ENCODE peak calls at places on chromosomes 13 and 19, in eight cellular contexts. One of them, this sample, is unnamed.

GRCh38 chr19:403221-404036 is 5.5 kb downstream of the C2CD4C start:
- DNase-seq in endothelial cell: no peak
- DNase-seq in heart left ventricle: peak
- DNase-seq in tibial nerve: no peak
- DNase-seq in HFF-Myc: no peak
- DNase-seq in ovary: no peak
- DNase-seq in fibroblast of villous mesenchyme: no peak
- DNase-seq in tibial artery: no peak
- DNase-seq in this sample: no peak

GRCh38 chr13:20566424-20566916 is 487 bp upstream of the IFT88 start:
- DNase-seq in tibial nerve: peak
- DNase-seq in HFF-Myc: peak
- DNase-seq in fibroblast of villous mesenchyme: peak
- DNase-seq in ovary: no peak
- DNase-seq in endothelial cell: no peak
- DNase-seq in heart left ventricle: no peak
- DNase-seq in tibial artery: no peak
- DNase-seq in this sample: no peak

GRCh38 chr13:104372128-104372527 is 1305.9 kb upstream of the SLC10A2 start:
- DNase-seq in endothelial cell: no peak
- DNase-seq in tibial artery: no peak
- DNase-seq in ovary: no peak
- DNase-seq in tibial nerve: no peak
- DNase-seq in fibroblast of villous mesenchyme: no peak
- DNase-seq in HFF-Myc: no peak
- DNase-seq in heart left ventricle: no peak
- DNase-seq in this sample: no peak

GRCh38 chr19:17304386-17305047 is 1.2 kb upstream of the MRPL34 start:
- DNase-seq in tibial artery: no peak
- DNase-seq in endothelial cell: no peak
- DNase-seq in tibial nerve: no peak
- DNase-seq in HFF-Myc: no peak
- DNase-seq in heart left ventricle: no peak
- DNase-seq in ovary: peak
- DNase-seq in fibroblast of villous mesenchyme: no peak
- DNase-seq in this sample: no peak

GRCh38 chr19:58584498-58585441 is 11.6 kb upstream of the MZF1 start:
- DNase-seq in endothelial cell: no peak
- DNase-seq in heart left ventricle: no peak
- DNase-seq in ovary: peak
- DNase-seq in fibroblast of villous mesenchyme: no peak
- DNase-seq in tibial nerve: no peak
- DNase-seq in tibial artery: no peak
- DNase-seq in HFF-Myc: no peak
- DNase-seq in this sample: no peak

GRCh38 chr19:8361921-8362793 is 1.8 kb upstream of the ANGPTL4 start:
- DNase-seq in tibial nerve: peak
- DNase-seq in tibial artery: peak
- DNase-seq in heart left ventricle: peak
- DNase-seq in endothelial cell: no peak
- DNase-seq in fibroblast of villous mesenchyme: peak
- DNase-seq in ovary: peak
- DNase-seq in HFF-Myc: peak
- DNase-seq in this sample: peak

GRCh38 chr13:96652506-96652905 is 341.8 kb downstream of the OXGR1 start:
- DNase-seq in tibial artery: no peak
- DNase-seq in fibroblast of villous mesenchyme: no peak
- DNase-seq in ovary: no peak
- DNase-seq in endothelial cell: no peak
- DNase-seq in tibial nerve: no peak
- DNase-seq in heart left ventricle: no peak
- DNase-seq in HFF-Myc: no peak
- DNase-seq in this sample: no peak

GRCh38 chr13:75550159-75550567 is 572 bp downstream of the UCHL3 start:
- DNase-seq in fibroblast of villous mesenchyme: peak
- DNase-seq in tibial artery: no peak
- DNase-seq in ovary: no peak
- DNase-seq in heart left ventricle: no peak
- DNase-seq in endothelial cell: peak
- DNase-seq in HFF-Myc: peak
- DNase-seq in tibial nerve: no peak
- DNase-seq in this sample: no peak

GRCh38 chr13:94956407-94957110 is 244.2 kb upstream of the SOX21 start:
- DNase-seq in fibroblast of villous mesenchyme: no peak
- DNase-seq in tibial artery: no peak
- DNase-seq in ovary: no peak
- DNase-seq in endothelial cell: no peak
- DNase-seq in HFF-Myc: no peak
- DNase-seq in tibial nerve: no peak
- DNase-seq in heart left ventricle: no peak
- DNase-seq in this sample: no peak

GRCh38 chr19:48044561-48044960 is 682 bp upstream of the CABP5 start:
- DNase-seq in tibial artery: no peak
- DNase-seq in ovary: no peak
- DNase-seq in heart left ventricle: no peak
- DNase-seq in fibroblast of villous mesenchyme: no peak
- DNase-seq in tibial nerve: no peak
- DNase-seq in endothelial cell: no peak
- DNase-seq in HFF-Myc: no peak
- DNase-seq in this sample: no peak

GRCh38 chr19:40284501-40285352 is at the start of gene AKT2:
- DNase-seq in ovary: peak
- DNase-seq in fibroblast of villous mesenchyme: peak
- DNase-seq in endothelial cell: peak
- DNase-seq in HFF-Myc: no peak
- DNase-seq in tibial artery: no peak
- DNase-seq in tibial nerve: peak
- DNase-seq in heart left ventricle: peak
- DNase-seq in this sample: no peak

GRCh38 chr19:55304279-55304978 is 20.6 kb downstream of the BRSK1 start:
- DNase-seq in heart left ventricle: no peak
- DNase-seq in fibroblast of villous mesenchyme: peak
- DNase-seq in HFF-Myc: no peak
- DNase-seq in tibial nerve: peak
- DNase-seq in ovary: no peak
- DNase-seq in tibial artery: no peak
- DNase-seq in endothelial cell: no peak
- DNase-seq in this sample: no peak

GRCh38 chr13:27792393-27793218 is at the start of gene GSX1:
- DNase-seq in heart left ventricle: peak
- DNase-seq in ovary: peak
- DNase-seq in endothelial cell: peak
- DNase-seq in fibroblast of villous mesenchyme: peak
- DNase-seq in tibial artery: no peak
- DNase-seq in tibial nerve: no peak
- DNase-seq in HFF-Myc: peak
- DNase-seq in this sample: no peak

GRCh38 chr13:45781553-45782326 is 69.8 kb downstream of the SIAH3 start:
- DNase-seq in ovary: peak
- DNase-seq in endothelial cell: no peak
- DNase-seq in HFF-Myc: no peak
- DNase-seq in heart left ventricle: peak
- DNase-seq in tibial artery: peak
- DNase-seq in tibial nerve: no peak
- DNase-seq in fibroblast of villous mesenchyme: no peak
- DNase-seq in this sample: no peak

GRCh38 chr13:41941174-41941573 is 19.7 kb downstream of the VWA8 start:
- DNase-seq in ovary: no peak
- DNase-seq in endothelial cell: no peak
- DNase-seq in tibial nerve: no peak
- DNase-seq in fibroblast of villous mesenchyme: no peak
- DNase-seq in heart left ventricle: no peak
- DNase-seq in tibial artery: no peak
- DNase-seq in HFF-Myc: no peak
- DNase-seq in this sample: no peak

GRCh38 chr19:49638360-49638759 is 1.6 kb downstream of the RRAS start:
- DNase-seq in tibial artery: no peak
- DNase-seq in tibial nerve: no peak
- DNase-seq in ovary: no peak
- DNase-seq in endothelial cell: no peak
- DNase-seq in fibroblast of villous mesenchyme: peak
- DNase-seq in HFF-Myc: no peak
- DNase-seq in heart left ventricle: no peak
- DNase-seq in this sample: no peak

GRCh38 chr19:49636230-49636932 is 3.6 kb downstream of the RRAS start:
- DNase-seq in endothelial cell: no peak
- DNase-seq in fibroblast of villous mesenchyme: no peak
- DNase-seq in ovary: no peak
- DNase-seq in HFF-Myc: no peak
- DNase-seq in heart left ventricle: no peak
- DNase-seq in tibial artery: no peak
- DNase-seq in tibial nerve: no peak
- DNase-seq in this sample: no peak

GRCh38 chr19:49632576-49632975 is 7.4 kb downstream of the RRAS start:
- DNase-seq in heart left ventricle: no peak
- DNase-seq in HFF-Myc: no peak
- DNase-seq in ovary: no peak
- DNase-seq in tibial artery: no peak
- DNase-seq in fibroblast of villous mesenchyme: no peak
- DNase-seq in tibial nerve: no peak
- DNase-seq in endothelial cell: no peak
- DNase-seq in this sample: no peak

GRCh38 chr19:49637865-49638350 is 2.0 kb downstream of the RRAS start:
- DNase-seq in heart left ventricle: peak
- DNase-seq in HFF-Myc: peak
- DNase-seq in ovary: peak
- DNase-seq in endothelial cell: peak
- DNase-seq in tibial nerve: peak
- DNase-seq in fibroblast of villous mesenchyme: peak
- DNase-seq in tibial artery: peak
- DNase-seq in this sample: peak

DNA sequence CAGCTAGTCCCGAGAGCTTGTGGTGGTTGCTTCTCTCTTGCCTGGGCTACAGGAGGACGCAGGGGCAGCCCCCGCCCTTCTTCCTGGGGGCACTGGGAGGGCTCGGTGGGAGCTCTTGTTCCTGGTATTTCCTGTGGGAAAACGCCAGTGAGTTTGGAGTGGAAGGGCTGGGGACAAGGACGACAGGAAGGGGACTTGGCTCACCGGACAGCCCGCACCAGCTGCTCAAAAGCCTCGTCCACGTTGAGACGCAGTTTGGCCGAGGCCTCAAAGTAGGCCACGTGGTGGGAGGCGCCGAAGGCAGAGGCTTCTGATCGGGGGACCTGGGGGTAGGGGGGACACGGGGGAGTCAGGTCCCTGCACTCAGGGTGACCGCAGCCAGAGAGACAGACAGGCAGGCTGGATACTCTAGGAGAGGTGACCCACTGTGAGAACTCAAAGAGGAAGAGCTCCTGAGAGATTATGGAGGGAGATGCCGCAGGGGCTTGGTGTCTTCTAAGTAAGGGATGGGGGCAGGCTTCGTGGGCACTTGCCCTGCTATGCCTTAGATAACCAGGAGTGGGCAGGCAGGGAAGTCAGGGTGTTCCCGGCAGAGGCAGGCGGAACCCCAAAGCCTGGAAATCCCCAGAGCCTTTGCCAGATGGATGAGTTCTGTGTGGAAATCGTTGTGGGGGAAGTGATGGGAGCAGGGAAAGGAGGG is 4.3 kb downstream of the RRAS start:
- DNase-seq in endothelial cell: no peak
- DNase-seq in fibroblast of villous mesenchyme: no peak
- DNase-seq in heart left ventricle: no peak
- DNase-seq in tibial artery: no peak
- DNase-seq in tibial nerve: no peak
- DNase-seq in ovary: peak
- DNase-seq in HFF-Myc: no peak
- DNase-seq in this sample: no peak
- TF ChIP-seq CTCF in endothelial cell: no peak
- TF ChIP-seq CTCF in fibroblast of villous mesenchyme: peak
- TF ChIP-seq CTCF in heart left ventricle: no peak
- TF ChIP-seq CTCF in tibial artery: no peak
- TF ChIP-seq CTCF in tibial nerve: no peak
- TF ChIP-seq CTCF in ovary: no peak
- TF ChIP-seq CTCF in HFF-Myc: no peak
- TF ChIP-seq CTCF in this sample: peak

GRCh38 chr13:24922390-24923304 is 158.7 kb downstream of the RNF17 start:
- DNase-seq in heart left ventricle: peak
- DNase-seq in endothelial cell: peak
- DNase-seq in tibial artery: peak
- DNase-seq in ovary: peak
- DNase-seq in tibial nerve: peak
- DNase-seq in fibroblast of villous mesenchyme: peak
- DNase-seq in HFF-Myc: peak
- DNase-seq in this sample: peak
- TF ChIP-seq CTCF in heart left ventricle: no peak
- TF ChIP-seq CTCF in endothelial cell: no peak
- TF ChIP-seq CTCF in tibial artery: no peak
- TF ChIP-seq CTCF in ovary: no peak
- TF ChIP-seq CTCF in tibial nerve: peak
- TF ChIP-seq CTCF in fibroblast of villous mesenchyme: no peak
- TF ChIP-seq CTCF in HFF-Myc: no peak
- TF ChIP-seq CTCF in this sample: no peak

DNA sequence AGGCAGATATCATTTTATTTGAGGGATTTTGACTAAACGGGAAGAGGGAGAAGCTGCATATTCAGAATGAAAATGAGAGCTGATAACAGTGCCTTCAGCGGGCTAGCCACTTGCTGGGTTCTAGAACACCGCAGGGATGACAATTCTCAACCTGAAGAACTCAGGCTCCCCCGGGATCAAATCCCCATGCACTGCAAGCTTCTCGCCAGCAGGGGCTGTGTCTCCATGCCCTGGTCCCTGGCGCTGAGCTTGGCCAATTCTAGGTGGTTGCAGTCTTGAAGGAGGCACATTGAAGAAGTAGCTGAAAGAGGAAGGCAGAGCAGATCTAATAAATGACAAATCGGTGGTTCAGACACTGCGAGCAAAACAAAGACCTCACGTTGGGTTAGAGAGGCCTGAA is 128.7 kb downstream of the UQCRFS1 start:
- DNase-seq in fibroblast of villous mesenchyme: no peak
- DNase-seq in HFF-Myc: no peak
- DNase-seq in heart left ventricle: no peak
- DNase-seq in endothelial cell: peak
- DNase-seq in tibial nerve: no peak
- DNase-seq in tibial artery: no peak
- DNase-seq in ovary: no peak
- DNase-seq in this sample: no peak
- TF ChIP-seq CTCF in fibroblast of villous mesenchyme: no peak
- TF ChIP-seq CTCF in HFF-Myc: no peak
- TF ChIP-seq CTCF in heart left ventricle: no peak
- TF ChIP-seq CTCF in endothelial cell: peak
- TF ChIP-seq CTCF in tibial nerve: no peak
- TF ChIP-seq CTCF in tibial artery: no peak
- TF ChIP-seq CTCF in ovary: no peak
- TF ChIP-seq CTCF in this sample: peak

GRCh38 chr13:23160241-23161175 is 20.3 kb upstream of the SGCG start:
- DNase-seq in tibial nerve: no peak
- DNase-seq in endothelial cell: no peak
- DNase-seq in heart left ventricle: no peak
- DNase-seq in ovary: no peak
- DNase-seq in HFF-Myc: no peak
- DNase-seq in tibial artery: no peak
- DNase-seq in fibroblast of villous mesenchyme: no peak
- DNase-seq in this sample: no peak

GRCh38 chr13:23159587-23160240 is 21.1 kb upstream of the SGCG start:
- DNase-seq in ovary: no peak
- DNase-seq in tibial nerve: no peak
- DNase-seq in HFF-Myc: no peak
- DNase-seq in tibial artery: no peak
- DNase-seq in heart left ventricle: no peak
- DNase-seq in fibroblast of villous mesenchyme: no peak
- DNase-seq in endothelial cell: peak
- DNase-seq in this sample: no peak

GRCh38 chr13:23161176-23161825 is 19.5 kb upstream of the SGCG start:
- DNase-seq in heart left ventricle: no peak
- DNase-seq in tibial nerve: no peak
- DNase-seq in fibroblast of villous mesenchyme: no peak
- DNase-seq in tibial artery: no peak
- DNase-seq in HFF-Myc: no peak
- DNase-seq in endothelial cell: no peak
- DNase-seq in ovary: no peak
- DNase-seq in this sample: no peak

GRCh38 chr13:23159205-23159586 is 21.6 kb upstream of the SGCG start:
- DNase-seq in tibial nerve: peak
- DNase-seq in heart left ventricle: no peak
- DNase-seq in ovary: no peak
- DNase-seq in endothelial cell: peak
- DNase-seq in tibial artery: no peak
- DNase-seq in HFF-Myc: no peak
- DNase-seq in fibroblast of villous mesenchyme: peak
- DNase-seq in this sample: no peak
- TF ChIP-seq CTCF in tibial nerve: no peak
- TF ChIP-seq CTCF in heart left ventricle: peak
- TF ChIP-seq CTCF in ovary: no peak
- TF ChIP-seq CTCF in endothelial cell: peak
- TF ChIP-seq CTCF in tibial artery: peak
- TF ChIP-seq CTCF in HFF-Myc: peak
- TF ChIP-seq CTCF in fibroblast of villous mesenchyme: peak
- TF ChIP-seq CTCF in this sample: peak